ENCODE peak calls at places on chromosomes 2 and 18, in five cellular contexts. G is PC-3, N is A673, C is uterus, B is psoas muscle. W is an unnamed sample. For H3K4me1, the result is how much of the 10 kb centered on the place peaks cover.

GRCh38 chr2:27591745-27592144 is 8.9 kb downstream of the ZNF512 start:
- DNase-seq in G (no peak), N (no peak), C (no peak), B (no peak), W (no peak)

GRCh38 chr2:174059178-174059874 is 94.2 kb upstream of the SP3 start:
- DNase-seq in G (peak), N (no peak), C (no peak), B (no peak), W (no peak)

GRCh38 chr2:134823431-134823830 is 15.0 kb upstream of the ACMSD start:
- DNase-seq in G (no peak), N (no peak), C (no peak), B (no peak), W (no peak)

GRCh38 chr2:234981197-234982095 is 29.6 kb downstream of the SH3BP4 start:
- DNase-seq in G (peak), N (peak), C (peak), B (peak), W (no peak)

GRCh38 chr2:10264506-10265327 is 38.0 kb upstream of the HPCAL1 start:
- DNase-seq in G (no peak), N (no peak), C (peak), B (peak), W (peak)

GRCh38 chr2:164903944-164904343 is 51.4 kb downstream of the SLC38A11 start:
- DNase-seq in G (peak), N (peak), C (no peak), B (no peak), W (no peak)

GRCh38 chr2:119862127-119862889 is 102.6 kb downstream of the PTPN4 start:
- DNase-seq in G (no peak), N (no peak), C (no peak), B (no peak), W (no peak)

GRCh38 chr2:103991591-103991990 is 862.3 kb upstream of the POU3F3 start:
- DNase-seq in G (peak), N (peak), C (no peak), B (no peak), W (no peak)

GRCh38 chr2:75705921-75706320 is 4.8 kb downstream of the GCFC2 start:
- DNase-seq in G (peak), N (no peak), C (no peak), B (no peak), W (no peak)

GRCh38 chr18:61939032-61939674 is 46.3 kb upstream of the RNF152 start:
- DNase-seq in G (peak), N (no peak), C (no peak), B (no peak), W (no peak)

GRCh38 chr2:26018184-26018716 is 15.6 kb upstream of the RAB10 start:
- DNase-seq in G (peak), N (peak), C (peak), B (peak), W (no peak)

GRCh38 chr2:101821828-101822458 is 124.4 kb downstream of the MAP4K4 start:
- DNase-seq in G (peak), N (no peak), C (no peak), B (no peak), W (no peak)

GRCh38 chr2:8482432-8482831 is 199.4 kb upstream of the ID2 start:
- DNase-seq in G (no peak), N (no peak), C (no peak), B (no peak), W (no peak)

GRCh38 chr2:26017464-26018183 is 16.3 kb upstream of the RAB10 start:
- DNase-seq in G (no peak), N (no peak), C (no peak), B (no peak), W (no peak)

GRCh38 chr2:122799391-122799790 is 1043.9 kb downstream of the TSN start:
- DNase-seq in G (no peak), N (no peak), C (no peak), B (no peak), W (no peak)

GRCh38 chr2:196239622-196240587 is 68.5 kb upstream of the STK17B start:
- DNase-seq in G (peak), N (peak), C (peak), B (peak), W (peak)

GRCh38 chr2:60550151-60550983 is 3.1 kb downstream of the BCL11A start:
- DNase-seq in G (peak), N (peak), C (peak), B (peak), W (peak)

GRCh38 chr2:237264480-237265219 is 149.3 kb downstream of the COL6A3 start:
- DNase-seq in G (peak), N (no peak), C (no peak), B (no peak), W (no peak)

GRCh38 chr2:9498210-9498609 is 23.9 kb downstream of the IAH1 start:
- DNase-seq in G (no peak), N (no peak), C (no peak), B (no peak), W (no peak)

GRCh38 chr2:233080836-233081229 is 20.7 kb downstream of the INPP5D start:
- DNase-seq in G (no peak), N (no peak), C (no peak), B (no peak), W (peak)

GRCh38 chr2:10584242-10584753 is 105.5 kb downstream of the NOL10 start:
- DNase-seq in G (peak), N (no peak), C (no peak), B (no peak), W (no peak)

GRCh38 chr2:50746526-50746925 is 285.4 kb downstream of the NRXN1 start:
- DNase-seq in G (peak), N (peak), C (no peak), B (no peak), W (no peak)

GRCh38 chr2:226123307-226123706 is 676.3 kb downstream of the IRS1 start:
- DNase-seq in G (no peak), N (peak), C (no peak), B (no peak), W (no peak)

GRCh38 chr2:176114120-176114929 is 2.3 kb upstream of the HOXD10 start:
- DNase-seq in G (peak), N (peak), C (no peak), B (no peak), W (no peak)

GRCh38 chr2:8317419-8317818 is 364.4 kb upstream of the ID2 start:
- DNase-seq in G (no peak), N (no peak), C (no peak), B (no peak), W (no peak)

GRCh38 chr2:3626118-3626816 is 31.4 kb downstream of the COLEC11 start:
- DNase-seq in G (no peak), N (no peak), C (peak), B (no peak), W (peak)

GRCh38 chr2:145012214-145012670 is 492.3 kb upstream of the ZEB2 start:
- DNase-seq in G (peak), N (no peak), C (no peak), B (no peak), W (no peak)

DNA sequence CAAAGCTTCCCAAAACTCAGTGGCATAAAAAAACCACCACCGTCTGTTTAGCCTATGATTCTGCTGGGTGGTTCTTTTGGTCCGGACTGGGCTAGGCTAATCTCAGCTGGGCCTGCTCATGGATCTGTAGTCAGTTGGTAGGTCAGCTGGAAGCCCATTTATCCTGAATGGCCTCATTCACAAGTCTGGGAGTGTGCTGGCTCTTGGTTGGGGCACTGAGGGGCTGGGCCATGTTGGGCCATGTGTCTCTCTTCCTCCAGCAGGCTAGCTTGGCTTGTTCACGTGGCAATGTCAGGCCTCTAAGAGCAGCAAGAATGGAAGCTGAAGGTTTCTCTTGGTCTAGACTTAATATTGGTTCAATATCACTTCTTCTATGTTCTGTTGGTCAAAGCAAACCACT is 95.7 kb upstream of the HS6ST1 start:
- DNase-seq in G (no peak), N (no peak), C (no peak), B (peak), W (peak)
- H3K4me1 ChIP-seq in G (under half), N (under half), C (under half), B (under half), W (under half)

GRCh38 chr2:85767803-85768665 is 14.2 kb downstream of the ATOH8 start:
- DNase-seq in G (no peak), N (no peak), C (no peak), B (no peak), W (no peak)
- H3K4me1 ChIP-seq in G (under half), N (half or more), C (under half), B (half or more), W (half or more)

DNA sequence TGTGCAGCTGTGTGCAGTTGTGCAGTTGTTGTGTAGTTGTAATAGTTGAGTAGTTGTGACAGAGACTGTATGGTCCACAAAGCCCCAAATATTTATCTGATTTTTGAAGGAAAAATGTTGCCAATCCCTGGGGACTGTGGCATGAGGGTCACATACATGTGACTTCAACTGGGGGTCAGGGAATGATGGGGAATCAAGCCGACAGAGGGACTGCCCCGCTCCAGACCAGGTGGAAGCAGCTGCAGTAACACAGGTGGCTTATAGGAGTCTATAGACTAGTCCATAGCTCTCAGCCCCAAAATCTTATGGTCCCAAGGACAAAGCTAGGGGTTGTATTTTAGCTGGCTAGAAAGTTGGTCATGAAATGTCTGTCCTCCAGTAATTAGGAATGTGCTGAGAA is 29.8 kb downstream of the FHL2 start:
- DNase-seq in G (no peak), N (no peak), C (no peak), B (no peak), W (no peak)
- H3K4me1 ChIP-seq in G (under half), N (under half), C (under half), B (under half), W (under half)

GRCh38 chr2:209474960-209475359 is 51.1 kb downstream of the MAP2 start:
- DNase-seq in G (no peak), N (no peak), C (no peak), B (no peak), W (no peak)
- H3K4me1 ChIP-seq in G (under half), N (half or more), C (under half), B (under half), W (under half)

GRCh38 chr2:16203069-16203468 is 262.7 kb downstream of the MYCN start:
- DNase-seq in G (no peak), N (no peak), C (no peak), B (no peak), W (peak)
- H3K4me1 ChIP-seq in G (under half), N (under half), C (under half), B (under half), W (under half)

GRCh38 chr2:217922101-217923006 is 80.4 kb downstream of the TNS1 start:
- DNase-seq in G (no peak), N (no peak), C (peak), B (peak), W (no peak)
- H3K4me1 ChIP-seq in G (under half), N (under half), C (under half), B (half or more), W (half or more)

GRCh38 chr2:37568565-37568964 is 102.9 kb downstream of the CDC42EP3 start:
- DNase-seq in G (no peak), N (no peak), C (no peak), B (no peak), W (no peak)

GRCh38 chr2:37571571-37572136 is 99.8 kb downstream of the CDC42EP3 start:
- DNase-seq in G (no peak), N (no peak), C (no peak), B (no peak), W (no peak)

GRCh38 chr2:37569986-37570688 is 101.3 kb downstream of the CDC42EP3 start:
- DNase-seq in G (peak), N (no peak), C (no peak), B (no peak), W (no peak)

GRCh38 chr2:37570773-37571570 is 100.5 kb downstream of the CDC42EP3 start:
- DNase-seq in G (peak), N (no peak), C (no peak), B (peak), W (no peak)

DNA sequence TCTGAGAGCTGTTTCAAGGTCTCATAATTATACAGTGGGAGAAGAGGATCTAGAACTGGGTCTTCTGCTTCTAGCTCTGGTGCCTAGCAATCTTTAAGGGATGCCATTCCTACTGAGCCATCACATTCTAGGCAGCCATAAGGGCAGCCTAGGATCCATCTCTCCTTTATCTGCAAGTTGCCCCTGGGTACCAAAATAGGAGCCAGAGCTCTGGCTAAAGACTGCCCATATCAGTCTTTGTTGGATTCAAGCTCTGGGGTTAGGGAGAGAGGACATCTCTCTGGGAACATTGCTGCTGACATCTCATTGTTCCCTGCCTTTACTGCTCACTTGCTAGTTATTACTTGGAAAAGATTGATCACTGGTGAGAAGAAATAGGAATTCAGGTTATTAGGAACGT is 102.3 kb downstream of the CDC42EP3 start:
- DNase-seq in G (no peak), N (no peak), C (no peak), B (no peak), W (no peak)
- H3K4me1 ChIP-seq in G (under half), N (under half), C (under half), B (under half), W (under half)

DNA sequence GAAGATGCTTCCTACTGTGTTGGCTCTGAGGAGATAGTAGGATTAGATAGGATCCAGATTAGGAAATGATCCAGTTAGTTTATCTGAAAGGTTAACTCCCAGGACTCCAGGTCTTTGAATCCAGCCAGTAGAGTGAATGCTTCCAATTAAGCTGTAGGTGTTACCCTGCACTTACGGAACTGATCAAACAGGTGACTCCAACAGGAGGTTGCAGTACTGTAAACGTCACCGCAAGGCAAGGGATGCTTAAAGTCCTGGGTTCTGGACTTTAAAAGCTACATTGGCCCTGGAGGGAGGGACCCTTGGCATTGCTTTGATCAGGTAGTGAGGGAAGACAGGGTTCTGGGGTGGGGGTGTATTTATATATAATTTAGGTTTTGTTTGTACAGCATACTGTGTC is 5.6 kb downstream of the LGALSL start:
- DNase-seq in G (no peak), N (no peak), C (no peak), B (no peak), W (no peak)
- H3K4me1 ChIP-seq in G (under half), N (under half), C (under half), B (half or more), W (under half)

GRCh38 chr18:13582283-13582682 is 144.1 kb downstream of the FAM210A start:
- DNase-seq in G (no peak), N (no peak), C (no peak), B (no peak), W (no peak)

GRCh38 chr18:13579874-13580273 is 146.5 kb downstream of the FAM210A start:
- DNase-seq in G (no peak), N (no peak), C (no peak), B (no peak), W (no peak)

GRCh38 chr18:13580351-13580750 is 146.0 kb downstream of the FAM210A start:
- DNase-seq in G (no peak), N (no peak), C (no peak), B (no peak), W (no peak)

GRCh38 chr18:13581496-13581895 is 144.9 kb downstream of the FAM210A start:
- DNase-seq in G (no peak), N (no peak), C (no peak), B (no peak), W (no peak)

GRCh38 chr18:13581055-13581454 is 145.3 kb downstream of the FAM210A start:
- DNase-seq in G (no peak), N (no peak), C (no peak), B (no peak), W (no peak)
- H3K4me1 ChIP-seq in G (under half), N (under half), C (under half), B (under half), W (under half)